ENCODE peak calls at places on chromosomes 1 and 21, in seven cellular contexts. X, J, C, Y, E, F and T are unnamed samples.

GRCh38 chr1:240598201-240598600 is 13.8 kb downstream of the GREM2 start:
- DNase-seq in X (no peak), J (no peak), C (no peak), Y (no peak), E (no peak), F (no peak), T (no peak)

GRCh38 chr1:63773815-63774616 is at the start of gene ROR1:
- DNase-seq in X (peak; percentile 94), J (peak; percentile 95), C (peak; percentile 76), Y (peak; percentile 83), E (peak; percentile 93), F (peak; percentile 3), T (peak; percentile 64)

GRCh38 chr1:245599413-245600174 is 444.8 kb downstream of the KIF26B start:
- DNase-seq in X (peak; percentile 89), J (no peak), C (no peak), Y (peak; percentile 97), E (no peak), F (no peak), T (peak; percentile 57)

GRCh38 chr21:42925114-42925907 is at the start of gene ERVH48-1:
- DNase-seq in X (no peak), J (no peak), C (no peak), Y (no peak), E (no peak), F (no peak), T (no peak)

GRCh38 chr1:8883510-8883909 is 5.0 kb upstream of the ENO1 start:
- DNase-seq in X (no peak), J (no peak), C (no peak), Y (no peak), E (no peak), F (no peak), T (no peak)

GRCh38 chr1:10610901-10611600 is 136.3 kb downstream of the PEX14 start:
- DNase-seq in X (no peak), J (no peak), C (no peak), Y (peak; percentile 41), E (no peak), F (no peak), T (no peak)

GRCh38 chr1:225378880-225379279 is 49.0 kb downstream of the LBR start:
- DNase-seq in X (peak; percentile 87), J (no peak), C (no peak), Y (peak; percentile 64), E (no peak), F (no peak), T (no peak)

GRCh38 chr1:46368781-46369180 is 25.3 kb upstream of the FAAH start:
- DNase-seq in X (no peak), J (no peak), C (no peak), Y (no peak), E (no peak), F (no peak), T (no peak)

GRCh38 chr1:67211589-67212563 is 45.6 kb downstream of the IL23R start:
- DNase-seq in X (no peak), J (no peak), C (peak; percentile 9), Y (peak; percentile 36), E (no peak), F (peak; percentile 38), T (no peak)

GRCh38 chr1:94754570-94754969 is 65.6 kb upstream of the SLC44A3 start:
- DNase-seq in X (no peak), J (no peak), C (no peak), Y (no peak), E (no peak), F (no peak), T (no peak)

GRCh38 chr21:16402752-16403151 is 673.0 kb downstream of the USP25 start:
- DNase-seq in X (no peak), J (no peak), C (no peak), Y (no peak), E (no peak), F (no peak), T (no peak)

GRCh38 chr1:220528679-220529529 is 968 bp downstream of the MARK1 start:
- DNase-seq in X (no peak), J (peak; percentile 81), C (no peak), Y (no peak), E (no peak), F (no peak), T (peak; percentile 19)

GRCh38 chr1:37038079-37038702 is 3.9 kb upstream of the GRIK3 start:
- DNase-seq in X (no peak), J (peak; percentile 94), C (peak; percentile 96), Y (peak; percentile 10), E (no peak), F (no peak), T (peak; percentile 63)

GRCh38 chr1:21524686-21525339 is 15.6 kb downstream of the ALPL start:
- DNase-seq in X (no peak), J (peak; percentile 90), C (no peak), Y (no peak), E (peak; percentile 81), F (no peak), T (no peak)

GRCh38 chr1:16204634-16205332 is 7.7 kb downstream of the ARHGEF19 start:
- DNase-seq in X (no peak), J (no peak), C (peak; percentile 42), Y (no peak), E (peak; percentile 76), F (peak; percentile 4), T (no peak)

GRCh38 chr1:159868766-159869165 is 6.3 kb upstream of the VSIG8 start:
- DNase-seq in X (no peak), J (no peak), C (no peak), Y (no peak), E (no peak), F (no peak), T (no peak)

GRCh38 chr21:30227633-30228404 is 11.9 kb upstream of the CLDN8 start:
- DNase-seq in X (peak; percentile 42), J (no peak), C (no peak), Y (peak; percentile 100), E (no peak), F (no peak), T (no peak)

GRCh38 chr1:41399148-41399795 is 38.0 kb downstream of the FOXO6 start:
- DNase-seq in X (no peak), J (no peak), C (no peak), Y (no peak), E (no peak), F (no peak), T (no peak)

GRCh38 chr1:212814548-212814947 is 22.9 kb downstream of the TATDN3 start:
- DNase-seq in X (no peak), J (no peak), C (peak; percentile 64), Y (no peak), E (no peak), F (no peak), T (no peak)

GRCh38 chr1:58887059-58887458 is 103.2 kb upstream of the JUN start:
- DNase-seq in X (no peak), J (no peak), C (no peak), Y (peak; percentile 48), E (no peak), F (no peak), T (no peak)

GRCh38 chr1:31937300-31938183 is 626 bp downstream of the PTP4A2 start:
- DNase-seq in X (peak; percentile 78), J (peak; percentile 90), C (peak; percentile 53), Y (peak; percentile 42), E (peak; percentile 94), F (peak; percentile 80), T (peak; percentile 80)

GRCh38 chr1:115196291-115196690 is 107.0 kb upstream of the TSPAN2 start:
- DNase-seq in X (no peak), J (no peak), C (no peak), Y (no peak), E (no peak), F (no peak), T (no peak)

GRCh38 chr1:222347627-222348026 is 200.3 kb downstream of the HHIPL2 start:
- DNase-seq in X (no peak), J (no peak), C (no peak), Y (no peak), E (no peak), F (no peak), T (no peak)

GRCh38 chr1:3674100-3675094 is 22.1 kb downstream of the TP73 start:
- DNase-seq in X (peak; percentile 63), J (peak; percentile 60), C (no peak), Y (no peak), E (peak; percentile 61), F (no peak), T (no peak)

GRCh38 chr1:112264553-112264952 is 131.5 kb upstream of the CTTNBP2NL start:
- DNase-seq in X (no peak), J (no peak), C (no peak), Y (no peak), E (no peak), F (no peak), T (no peak)

GRCh38 chr1:202811296-202812175 is 782 bp downstream of the PCAT6 start:
- DNase-seq in X (peak; percentile 33), J (peak; percentile 82), C (no peak), Y (no peak), E (peak; percentile 84), F (no peak), T (peak; percentile 20)

GRCh38 chr1:209626633-209627348 is 25.4 kb downstream of the LAMB3 start:
- DNase-seq in X (no peak), J (no peak), C (no peak), Y (no peak), E (no peak), F (no peak), T (no peak)

GRCh38 chr1:202662081-202662480 is 48.2 kb downstream of the SYT2 start:
- DNase-seq in X (no peak), J (no peak), C (peak; percentile 70), Y (no peak), E (no peak), F (no peak), T (peak; percentile 34)

GRCh38 chr1:234990328-234990675 is 138.3 kb downstream of the TOMM20 start:
- DNase-seq in X (no peak), J (no peak), C (no peak), Y (no peak), E (no peak), F (no peak), T (no peak)

GRCh38 chr1:241240084-241240483 is 116.9 kb downstream of the RGS7 start:
- DNase-seq in X (no peak), J (no peak), C (no peak), Y (peak; percentile 9), E (no peak), F (no peak), T (no peak)

GRCh38 chr21:41677671-41678015 is 89.2 kb downstream of the RIPK4 start:
- DNase-seq in X (no peak), J (peak; percentile 16), C (peak; percentile 37), Y (no peak), E (no peak), F (no peak), T (no peak)

GRCh38 chr1:7407980-7408770 is 362.9 kb upstream of the VAMP3 start:
- DNase-seq in X (no peak), J (no peak), C (no peak), Y (no peak), E (no peak), F (no peak), T (no peak)

GRCh38 chr1:43933386-43934278 is at the start of gene ARTN:
- DNase-seq in X (peak; percentile 59), J (no peak), C (no peak), Y (no peak), E (peak; percentile 82), F (no peak), T (no peak)

GRCh38 chr1:24896176-24896575 is 33.9 kb downstream of the RUNX3 start:
- DNase-seq in X (peak; percentile 4), J (peak; percentile 58), C (no peak), Y (no peak), E (no peak), F (no peak), T (no peak)

GRCh38 chr1:179105393-179105792 is 23.5 kb downstream of the TOR3A start:
- DNase-seq in X (no peak), J (no peak), C (peak; percentile 8), Y (no peak), E (no peak), F (no peak), T (no peak)

GRCh38 chr21:29018540-29018939 is 609 bp downstream of the RWDD2B start:
- DNase-seq in X (peak; percentile 11), J (no peak), C (no peak), Y (peak; percentile 35), E (no peak), F (no peak), T (no peak)

GRCh38 chr1:193408782-193409293 is 222.4 kb upstream of the B3GALT2 start:
- DNase-seq in X (peak; percentile 49), J (no peak), C (no peak), Y (peak; percentile 37), E (peak; percentile 19), F (no peak), T (no peak)

GRCh38 chr1:116130376-116130775 is 19.2 kb downstream of the MAB21L3 start:
- DNase-seq in X (no peak), J (no peak), C (no peak), Y (no peak), E (no peak), F (no peak), T (no peak)